ENCODE peak calls at places on chromosome 13, in ten cellular contexts. Z is uterus, L is IMR-90, D is lower leg skin, V is A549, H is NB4, S is heart left ventricle, T is suprapubic skin, Y is body of pancreas, C is stomach. U is an unnamed sample.

GRCh38 chr13:103004790-103005307 is 61.4 kb downstream of the SLC10A2 start:
- DNase-seq in L (no peak), C (no peak), Y (no peak), V (no peak), H (no peak), T (no peak), D (no peak), Z (no peak), S (peak; percentile 48), U (no peak)

GRCh38 chr13:51856998-51857397 is 4.8 kb upstream of the CCDC70 start:
- DNase-seq in Z (no peak), D (no peak), C (no peak), T (no peak), L (no peak), Y (no peak), V (no peak), S (no peak), H (no peak), U (no peak)

GRCh38 chr13:78241278-78241919 is 322.8 kb upstream of the EDNRB start:
- DNase-seq in H (peak; percentile 75), S (no peak), C (no peak), T (no peak), Y (peak; percentile 13), D (no peak), Z (no peak), L (peak; percentile 11), V (peak; percentile 20), U (peak; percentile 25)

GRCh38 chr13:30871713-30872029 is 34.4 kb upstream of the MEDAG start:
- DNase-seq in D (no peak), V (no peak), L (no peak), Y (no peak), Z (no peak), S (no peak), C (no peak), H (no peak), T (no peak), U (no peak)

GRCh38 chr13:100089633-100090032 is 740 bp downstream of the PCCA start:
- DNase-seq in V (no peak), C (no peak), Y (no peak), T (no peak), L (peak; percentile 34), H (peak; percentile 31), Z (no peak), S (no peak), D (no peak), U (no peak)

GRCh38 chr13:97111705-97112104 is 110.4 kb upstream of the MBNL2 start:
- DNase-seq in V (no peak), D (no peak), C (no peak), H (no peak), Y (no peak), L (no peak), T (no peak), S (no peak), Z (no peak), U (no peak)

GRCh38 chr13:23323946-23324709 is 109.4 kb downstream of the SACS start:
- DNase-seq in V (no peak), L (peak; percentile 32), C (no peak), T (no peak), H (no peak), Y (no peak), D (no peak), S (no peak), Z (no peak), U (no peak)

GRCh38 chr13:111548805-111549204 is 228.4 kb downstream of the TEX29 start:
- DNase-seq in L (no peak), V (no peak), S (no peak), C (no peak), T (no peak), D (no peak), H (no peak), Z (no peak), Y (no peak), U (no peak)

GRCh38 chr13:36082806-36083205 is 48.4 kb downstream of the DCLK1 start:
- DNase-seq in L (no peak), Y (no peak), H (no peak), T (no peak), D (no peak), V (no peak), Z (no peak), S (no peak), C (no peak), U (no peak)

GRCh38 chr13:74576504-74576903 is 442.3 kb upstream of the KLF12 start:
- DNase-seq in Z (no peak), C (no peak), V (no peak), Y (no peak), D (no peak), T (no peak), L (no peak), S (no peak), H (no peak), U (no peak)
- H3K4me3 ChIP-seq in Z (no peak overlapping the region), C (no peak overlapping the region), V (no peak overlapping the region), Y (no peak overlapping the region), D (no peak overlapping the region), T (no peak overlapping the region), L (no peak overlapping the region), S (peak overlapping the region; percentile 49), H (no peak overlapping the region), U (no peak overlapping the region)

DNA sequence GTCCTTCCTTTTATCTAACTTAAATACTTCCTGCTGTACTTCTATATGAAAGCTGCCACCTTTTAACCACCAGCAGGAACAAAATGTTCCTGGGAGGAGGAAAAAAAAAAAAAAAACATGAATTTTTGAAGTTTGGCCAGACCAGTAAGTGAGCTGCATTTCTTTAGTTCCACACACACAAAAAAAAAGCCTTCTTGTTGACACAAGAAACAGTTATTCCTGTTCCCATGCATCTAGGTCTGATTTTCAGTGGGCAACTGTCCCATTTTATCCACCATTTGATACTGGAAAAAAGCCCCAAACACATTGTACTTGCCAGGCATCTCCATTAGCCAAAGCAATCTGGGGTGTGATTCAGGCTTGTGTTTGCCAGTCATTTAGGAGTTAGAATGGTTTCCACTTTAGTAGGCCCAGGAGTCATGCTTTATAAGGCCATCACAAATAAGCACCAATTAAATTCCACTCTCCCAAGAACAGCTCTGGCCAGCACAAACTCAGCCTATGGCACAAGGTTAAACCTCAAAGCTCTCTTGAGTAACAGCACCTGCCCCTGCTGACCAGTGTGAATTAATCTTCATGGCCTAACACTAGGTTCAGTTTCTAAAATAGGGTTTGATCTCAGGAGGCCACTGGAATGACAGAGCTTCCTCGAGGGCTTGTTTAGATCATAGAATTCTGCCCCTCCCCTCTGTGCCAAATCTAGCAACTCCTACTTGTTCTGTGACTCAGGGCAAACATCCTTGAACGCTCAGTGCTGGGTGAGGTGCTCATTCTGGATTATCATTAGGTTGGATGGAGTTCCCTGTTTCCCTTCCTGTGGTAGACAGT is 67.1 kb downstream of the NUFIP1 start:
- DNase-seq in S (peak; percentile 30), V (peak; percentile 92), Z (peak; percentile 61), D (peak; percentile 71), C (peak; percentile 64), Y (peak; percentile 38), T (no peak), L (peak; percentile 98), H (no peak), U (peak; percentile 89)
- TF ChIP-seq POLR2A in S (no peak), V (no peak), Z (peak; percentile 42), D (no peak), C (no peak), Y (no peak), T (no peak), L (no peak), H (no peak), U (no peak)

GRCh38 chr13:34156841-34157365 is 339.0 kb downstream of the RFC3 start:
- DNase-seq in D (peak; percentile 51), T (no peak), C (peak; percentile 85), V (peak; percentile 95), H (peak; percentile 78), Y (peak; percentile 79), S (peak; percentile 55), Z (peak; percentile 71), L (peak; percentile 95), U (peak; percentile 94)
- H3K4me3 ChIP-seq in D (no peak overlapping the region), T (no peak overlapping the region), C (no peak overlapping the region), V (peak overlapping the region; percentile 28), H (no peak overlapping the region), Y (no peak overlapping the region), S (no peak overlapping the region), Z (no peak overlapping the region), L (no peak overlapping the region), U (no peak overlapping the region)

GRCh38 chr13:32261567-32261966 is 53.6 kb downstream of the ZAR1L start:
- DNase-seq in Z (peak; percentile 88), V (no peak), T (no peak), D (peak; percentile 52), L (peak; percentile 92), S (peak; percentile 89), C (peak; percentile 41), H (no peak), Y (no peak), U (peak; percentile 54)
- TF ChIP-seq POLR2A in Z (no peak), V (no peak), T (no peak), D (no peak), L (no peak), S (no peak), C (no peak), H (no peak), Y (no peak), U (no peak)

GRCh38 chr13:113862766-113863510 is 938 bp downstream of the GAS6 start:
- DNase-seq in V (no peak), Y (peak; percentile 53), D (no peak), S (peak; percentile 81), L (no peak), Z (peak; percentile 59), H (no peak), T (peak; percentile 83), C (peak; percentile 77), U (no peak)
- H3K4me3 ChIP-seq in V (peak overlapping the region; percentile 88), Y (peak overlapping the region; percentile 77), D (peak overlapping the region; percentile 75), S (peak overlapping the region; percentile 97), L (peak overlapping the region; percentile 93), Z (peak overlapping the region; percentile 38), H (no peak overlapping the region), T (peak overlapping the region; percentile 65), C (peak overlapping the region; percentile 76), U (peak overlapping the region; percentile 50)

GRCh38 chr13:45289936-45290563 is 50.9 kb downstream of the TPT1 start:
- DNase-seq in V (no peak), C (no peak), H (no peak), L (no peak), Z (no peak), T (no peak), Y (no peak), S (no peak), D (no peak), U (no peak)
- TF ChIP-seq POLR2A in V (no peak), C (no peak), H (no peak), L (no peak), Z (no peak), T (no peak), Y (no peak), S (no peak), D (no peak), U (no peak)

DNA sequence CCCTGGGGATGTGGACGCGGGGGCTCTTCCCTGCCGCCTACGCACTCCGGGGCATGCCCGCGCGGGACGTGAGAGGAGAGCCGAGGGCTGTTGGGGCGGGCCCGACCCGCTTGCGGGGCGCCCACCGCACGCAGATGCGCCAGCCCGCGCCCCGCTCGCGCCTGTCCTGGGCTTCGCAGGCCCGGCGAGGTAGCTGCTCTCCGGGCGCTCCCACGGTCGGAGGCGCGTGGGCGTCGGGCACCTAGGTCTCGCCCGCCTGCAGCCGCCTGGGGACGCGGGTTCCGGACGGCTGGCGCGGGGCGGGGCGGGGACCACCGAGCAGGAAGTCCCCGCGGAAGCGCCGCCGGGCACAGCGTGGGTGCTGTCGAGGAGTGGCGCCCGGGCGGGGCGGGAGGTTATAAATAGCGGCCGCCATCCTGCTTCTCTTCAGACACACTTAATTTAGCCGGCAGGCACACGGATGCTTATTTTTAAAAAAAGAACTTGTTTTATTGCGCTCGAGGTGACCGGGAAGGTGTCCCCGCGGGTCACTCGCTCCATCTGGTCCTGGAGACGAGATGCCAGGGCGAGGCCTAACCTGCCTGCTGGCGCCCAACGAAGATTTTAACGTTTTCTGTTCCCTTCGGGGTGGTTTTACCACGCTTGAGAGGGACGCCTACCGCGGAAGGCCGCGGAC is 561 bp upstream of the GJA3 start:
- DNase-seq in D (no peak), T (no peak), C (no peak), H (peak; percentile 55), Z (no peak), Y (no peak), V (no peak), S (peak; percentile 51), L (no peak), U (no peak)
- H3K4me3 ChIP-seq in D (peak overlapping the region; percentile 25), T (peak overlapping the region; percentile 55), C (peak overlapping the region; percentile 36), H (no peak overlapping the region), Z (no peak overlapping the region), Y (no peak overlapping the region), V (peak overlapping the region; percentile 47), S (peak overlapping the region; percentile 65), L (peak overlapping the region; percentile 68), U (no peak overlapping the region)

U was measured in adrenal gland.